ENCODE peak calls at places on chromosomes 13 and 19, in five cellular contexts. S, A, V, F and Z are unnamed samples.

GRCh38 chr13:37029617-37030016 is 29.0 kb downstream of the EXOSC8 start:
- DNase-seq in F (no peak), A (no peak), V (peak), S (no peak), Z (no peak)

GRCh38 chr19:42594617-42595489 is at the start of gene CEACAM8:
- DNase-seq in F (no peak), S (no peak), A (no peak), V (no peak), Z (no peak)

GRCh38 chr13:76833465-76833864 is 52.7 kb downstream of the KCTD12 start:
- DNase-seq in F (no peak), S (no peak), V (no peak), A (no peak), Z (no peak)

GRCh38 chr19:21697171-21697570 is 70.2 kb downstream of the ZNF100 start:
- DNase-seq in A (no peak), S (no peak), F (no peak), V (no peak), Z (no peak)

GRCh38 chr13:43522788-43523187 is 264.0 kb downstream of the ENOX1 start:
- DNase-seq in A (no peak), F (no peak), S (no peak), V (peak), Z (no peak)

GRCh38 chr13:21034602-21035190 is 26.7 kb downstream of the LATS2 start:
- DNase-seq in V (peak), F (no peak), S (no peak), A (no peak), Z (no peak)

GRCh38 chr19:22945560-22945959 is 57.4 kb downstream of the ZNF728 start:
- DNase-seq in A (no peak), S (no peak), V (no peak), F (no peak), Z (peak)

GRCh38 chr19:54938906-54939305 is 8.4 kb downstream of the NLRP7 start:
- DNase-seq in A (no peak), S (peak), F (no peak), V (no peak), Z (peak)

GRCh38 chr13:41764558-41764957 is 196.4 kb downstream of the VWA8 start:
- DNase-seq in V (no peak), S (no peak), F (no peak), A (no peak), Z (no peak)

GRCh38 chr19:35585844-35586243 is at the start of gene PMIS2:
- DNase-seq in A (no peak), S (no peak), F (no peak), V (no peak), Z (no peak)

GRCh38 chr19:27822336-27822735 is 1390.6 kb downstream of the UQCRFS1 start:
- DNase-seq in S (no peak), A (no peak), V (no peak), F (no peak), Z (no peak)

GRCh38 chr19:41409288-41409687 is 11.7 kb downstream of the BCKDHA start:
- DNase-seq in V (no peak), A (peak), S (peak), F (no peak), Z (peak)

GRCh38 chr13:112876305-112877000 is 92.6 kb upstream of the MCF2L start:
- DNase-seq in F (no peak), A (no peak), V (no peak), S (no peak), Z (no peak)

GRCh38 chr19:39590265-39590664 is 12.1 kb upstream of the LGALS13 start:
- DNase-seq in A (no peak), V (peak), F (no peak), S (no peak), Z (peak)

GRCh38 chr19:43776285-43776684 is 4.5 kb downstream of the KCNN4 start:
- DNase-seq in F (no peak), S (no peak), V (no peak), A (no peak), Z (no peak)

GRCh38 chr19:34837262-34837661 is 64.2 kb upstream of the ZNF599 start:
- DNase-seq in S (no peak), V (no peak), A (peak), F (no peak), Z (no peak)

GRCh38 chr13:47036291-47037008 is 139.6 kb upstream of the HTR2A start:
- DNase-seq in V (no peak), F (no peak), S (no peak), A (peak), Z (no peak)

GRCh38 chr19:19105365-19106060 is 32.8 kb downstream of the TMEM161A start:
- DNase-seq in S (no peak), F (peak), V (peak), A (no peak), Z (peak)

GRCh38 chr19:50001775-50002174 is 23.4 kb downstream of the VRK3 start:
- DNase-seq in A (no peak), F (no peak), S (no peak), V (no peak), Z (no peak)

GRCh38 chr19:49570138-49570856 is 10.1 kb downstream of the NOSIP start:
- DNase-seq in S (peak), F (peak), V (peak), A (peak), Z (peak)

DNA sequence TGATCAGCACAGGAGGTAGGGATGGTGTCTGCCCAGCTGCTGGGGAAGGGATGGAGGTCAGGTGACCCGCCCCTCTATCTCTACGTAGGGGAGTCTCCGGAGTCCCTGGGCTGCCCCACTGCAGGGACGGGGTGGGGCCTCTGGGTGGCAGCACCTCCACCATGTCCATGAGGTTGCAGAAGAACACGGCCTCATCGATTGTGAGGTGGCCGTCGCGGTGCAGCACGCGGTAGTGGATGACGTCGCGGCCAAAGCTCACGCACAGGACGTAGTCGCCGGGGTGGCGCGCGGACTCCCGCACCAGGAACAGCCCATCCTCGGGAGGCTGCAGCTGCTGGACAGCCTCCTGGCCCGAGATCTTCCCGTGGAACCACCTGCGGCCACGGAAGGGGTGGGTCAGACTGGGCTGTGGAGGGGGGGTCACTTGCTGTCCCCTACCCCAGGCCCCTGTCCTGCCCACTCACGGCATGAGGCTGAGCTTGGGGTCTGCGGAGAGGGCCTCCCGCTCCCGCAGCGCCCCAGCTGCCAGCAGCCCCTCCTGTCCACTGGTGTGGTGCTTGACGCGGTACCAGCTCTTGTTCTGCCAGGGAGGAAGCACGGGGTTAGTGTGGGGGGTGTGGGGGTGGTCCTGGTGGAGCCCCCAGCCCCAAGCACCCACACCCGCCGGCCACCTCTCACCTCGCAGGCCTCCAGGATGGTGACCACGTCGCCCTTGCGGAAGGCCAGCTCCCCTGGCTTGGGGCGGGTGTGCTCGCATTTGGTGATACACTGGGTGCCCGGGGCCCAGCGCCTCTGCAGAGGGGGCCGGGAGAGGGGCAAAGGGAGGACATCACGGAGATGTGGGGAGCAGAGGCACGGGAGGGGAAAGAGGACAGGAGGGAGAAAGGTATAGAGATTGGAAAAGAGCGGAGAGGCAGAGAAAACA is 2.3 kb downstream of the MATK start:
- DNase-seq in V (no peak), F (no peak), A (no peak), S (no peak), Z (no peak)
- TF ChIP-seq CTCF in V (peak), F (no peak), A (no peak), S (peak), Z (no peak)

GRCh38 chr19:33521480-33522370 is at the start of gene PEPD:
- DNase-seq in F (peak), V (peak), A (peak), S (peak), Z (peak)

GRCh38 chr19:33518541-33518940 is 3.0 kb downstream of the PEPD start:
- DNase-seq in V (no peak), S (no peak), F (no peak), A (no peak), Z (no peak)

GRCh38 chr19:33519416-33519815 is 2.2 kb downstream of the PEPD start:
- DNase-seq in V (no peak), S (no peak), F (no peak), A (no peak), Z (no peak)

GRCh38 chr19:33520844-33521479 is 629 bp downstream of the PEPD start:
- DNase-seq in V (no peak), S (no peak), A (no peak), F (no peak), Z (no peak)

DNA sequence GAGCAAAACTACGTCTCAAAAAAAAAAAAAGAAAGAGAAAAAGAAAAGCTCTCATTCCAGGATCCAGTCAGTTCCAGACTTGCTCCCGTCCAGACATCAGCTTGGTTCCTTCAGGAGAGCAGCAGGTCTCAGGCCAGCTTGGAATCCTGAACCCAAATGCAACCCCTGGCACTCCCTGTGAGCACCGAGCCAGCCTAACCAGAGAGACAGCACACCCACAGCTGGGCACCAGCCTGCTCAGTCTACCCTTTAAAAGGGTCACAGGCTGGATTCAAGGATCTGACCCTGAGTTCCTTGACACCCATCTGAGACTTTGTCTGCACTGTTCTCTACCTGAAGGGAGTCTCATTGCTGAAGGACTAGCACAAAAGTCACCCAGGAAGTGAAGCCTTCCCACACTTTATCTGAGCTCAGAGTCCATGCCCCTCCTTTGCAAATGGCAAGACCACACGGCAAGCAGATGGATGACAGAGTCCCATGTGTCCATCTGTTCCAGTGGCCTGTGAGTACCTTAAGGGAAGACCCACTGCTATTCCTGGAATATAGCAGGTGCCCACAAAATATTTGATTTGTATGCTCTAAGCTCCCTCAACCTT is 1.4 kb downstream of the PEPD start:
- DNase-seq in A (no peak), F (no peak), S (no peak), V (no peak), Z (no peak)
- H3K4me3 ChIP-seq in A (no peak), F (no peak), S (no peak), V (no peak), Z (no peak)

DNA sequence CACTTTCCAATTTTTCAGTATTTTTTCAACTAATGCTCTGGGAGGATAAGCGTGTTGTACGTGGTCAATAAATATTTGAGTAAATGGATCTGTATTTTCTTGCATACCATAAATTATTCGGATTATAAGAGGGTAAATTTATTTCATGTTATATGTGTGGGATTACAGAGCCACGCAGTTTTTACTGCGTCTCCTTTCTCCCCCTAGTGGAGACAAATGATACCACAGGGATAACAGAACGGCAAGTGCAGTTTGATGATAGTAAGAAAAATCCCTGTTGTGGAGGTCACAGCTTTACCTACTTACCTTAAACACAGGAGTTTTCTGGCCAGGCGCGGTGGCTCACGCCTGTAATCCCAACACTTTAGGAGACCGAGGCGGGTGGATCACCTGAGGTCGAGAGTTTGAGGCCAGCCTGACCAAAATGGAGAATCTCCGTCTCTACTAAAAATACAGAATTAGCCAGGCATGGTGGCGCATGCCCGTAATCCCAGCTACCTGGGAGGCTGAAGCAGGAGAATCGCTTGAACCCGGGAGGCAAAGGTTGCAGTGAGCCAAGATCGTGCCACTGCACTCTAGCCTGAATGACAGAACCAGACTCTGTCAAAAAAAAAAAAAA is 16.8 kb downstream of the MBD3L2B start:
- DNase-seq in A (no peak), F (no peak), S (no peak), V (peak), Z (peak)
- TF ChIP-seq CTCF in A (peak), F (no peak), S (peak), V (no peak), Z (peak)

GRCh38 chr19:1266116-1266817 is 2.9 kb upstream of the CIRBP start:
- DNase-seq in F (no peak), V (peak), A (peak), S (peak), Z (peak)

GRCh38 chr19:1266818-1267440 is 2.2 kb upstream of the CIRBP start:
- DNase-seq in V (no peak), A (peak), S (no peak), F (no peak), Z (peak)

GRCh38 chr19:1268392-1269064 is 604 bp upstream of the CIRBP start:
- DNase-seq in V (no peak), F (no peak), A (peak), S (no peak), Z (no peak)

GRCh38 chr19:1269065-1269477 is at the start of gene CIRBP:
- DNase-seq in S (peak), A (peak), F (peak), V (peak), Z (peak)

GRCh38 chr19:1267441-1268391 is 1.4 kb upstream of the CIRBP start:
- DNase-seq in F (no peak), V (no peak), S (no peak), A (peak), Z (no peak)
- H3K4me3 ChIP-seq in F (peak), V (peak), S (no peak), A (no peak), Z (peak)

GRCh38 chr19:58098682-58098998 is 609 bp upstream of the ZSCAN18 start:
- DNase-seq in F (no peak), S (no peak), V (no peak), A (no peak), Z (no peak)
- TF ChIP-seq CTCF in F (no peak), S (no peak), V (no peak), A (no peak), Z (no peak)

GRCh38 chr19:3669616-3670257 is 30.5 kb downstream of the PIP5K1C start:
- DNase-seq in S (no peak), V (no peak), A (no peak), F (no peak), Z (no peak)

GRCh38 chr19:3669134-3669436 is 31.2 kb downstream of the PIP5K1C start:
- DNase-seq in V (no peak), S (no peak), F (no peak), A (no peak), Z (no peak)

GRCh38 chr19:3671680-3672574 is 28.3 kb downstream of the PIP5K1C start:
- DNase-seq in F (no peak), V (no peak), A (no peak), S (no peak), Z (no peak)

GRCh38 chr19:3670796-3671679 is 29.2 kb downstream of the PIP5K1C start:
- DNase-seq in S (no peak), A (no peak), F (peak), V (peak), Z (no peak)

GRCh38 chr19:3670258-3670795 is 29.9 kb downstream of the PIP5K1C start:
- DNase-seq in A (no peak), V (peak), F (peak), S (no peak), Z (no peak)
- H3K4me3 ChIP-seq in A (no peak), V (peak), F (peak), S (no peak), Z (no peak)

DNA sequence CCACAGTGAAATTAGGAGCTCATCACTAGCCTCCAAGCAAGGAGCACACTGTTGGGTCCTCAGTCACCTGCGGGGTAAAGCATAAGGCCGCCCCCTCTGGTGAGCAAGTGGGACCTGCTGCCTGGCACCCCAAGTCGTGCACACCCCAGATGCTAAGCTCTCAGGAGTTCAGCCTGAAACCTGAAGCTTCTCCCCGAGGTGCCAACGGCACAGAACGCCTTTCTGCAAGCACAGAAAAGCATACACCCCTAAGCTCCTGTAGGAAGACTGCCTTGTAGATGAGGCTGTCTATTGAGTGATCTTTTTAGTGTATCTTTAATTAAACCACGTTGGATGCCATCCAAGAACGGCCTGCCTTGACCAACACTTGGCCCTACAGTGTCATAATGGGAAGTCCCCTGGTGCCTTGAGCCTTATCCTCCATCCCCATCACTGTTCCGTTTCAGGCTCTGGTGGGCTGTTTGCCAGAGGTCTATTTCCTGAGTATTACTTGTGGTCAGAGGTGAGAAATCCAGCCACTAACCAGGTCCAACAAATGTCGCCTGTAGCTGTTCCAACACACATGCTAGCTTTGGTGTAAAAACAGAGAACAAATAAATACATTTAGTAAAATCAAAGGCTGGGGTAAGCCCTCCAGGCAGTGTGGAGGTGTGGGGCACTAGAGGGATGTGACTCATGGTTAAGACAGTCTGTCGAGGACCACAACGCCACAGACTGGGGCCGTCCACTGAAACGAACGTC is 44.8 kb downstream of the C13orf42 start:
- DNase-seq in V (peak), S (peak), A (no peak), F (peak), Z (peak)
- TF ChIP-seq CTCF in V (no peak), S (peak), A (no peak), F (no peak), Z (no peak)

GRCh38 chr19:51159656-51160055 is 17.6 kb downstream of the SIGLEC7 start:
- DNase-seq in F (no peak), V (no peak), A (no peak), S (no peak), Z (no peak)
- H3K4me3 ChIP-seq in F (no peak), V (no peak), A (no peak), S (no peak), Z (no peak)

DNA sequence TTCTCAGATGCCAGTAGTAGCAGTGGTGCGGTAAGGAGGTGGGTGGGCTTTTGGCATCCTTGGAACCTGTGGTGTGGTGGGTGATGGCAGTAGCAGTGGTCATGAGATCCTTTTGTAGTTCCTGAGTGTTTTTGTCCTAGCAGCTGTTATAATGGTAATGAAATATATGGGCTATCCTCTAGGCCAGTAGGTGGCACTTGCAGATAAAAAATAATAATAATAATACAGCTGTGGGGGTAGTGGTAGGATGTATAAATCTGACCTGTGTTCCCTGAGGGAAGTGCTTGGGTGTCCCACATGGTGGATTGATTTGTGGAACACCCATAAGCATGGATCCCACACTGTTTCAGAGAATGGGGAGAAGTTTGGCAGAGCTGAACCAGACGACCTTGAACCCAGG is 334.0 kb downstream of the SLITRK5 start:
- DNase-seq in V (no peak), F (no peak), A (no peak), S (no peak), Z (peak)
- TF ChIP-seq CTCF in V (peak), F (no peak), A (no peak), S (peak), Z (peak)